ENCODE peak calls at places on chromosomes 13 and 19, in seven cellular contexts. T is HepG2, Q is K562, R is SK-N-SH, K is GM12891, L is GM12878, G is H1. J is an unnamed sample.

GRCh38 chr19:46731007-46731501 is 14.1 kb upstream of the PRKD2 start:
- DNase-seq in T (no peak), Q (peak), R (no peak), K (no peak), L (no peak), G (no peak), J (no peak)

GRCh38 chr13:29684441-29684840 is 89.0 kb upstream of the SLC7A1 start:
- DNase-seq in T (no peak), Q (no peak), R (no peak), K (no peak), L (no peak), G (no peak), J (no peak)

GRCh38 chr13:20869540-20869939 is 33.0 kb downstream of the XPO4 start:
- DNase-seq in T (no peak), Q (no peak), R (peak), K (no peak), L (no peak), G (no peak), J (no peak)

GRCh38 chr13:111789420-111789819 is 277.5 kb upstream of the SOX1 start:
- DNase-seq in T (no peak), Q (no peak), R (no peak), K (no peak), L (no peak), G (peak), J (no peak)

GRCh38 chr19:33293255-33294057 is 8.9 kb downstream of the CEBPA start:
- DNase-seq in T (peak), Q (peak), R (no peak), K (no peak), L (no peak), G (no peak), J (no peak)

GRCh38 chr13:39448831-39449230 is 154.2 kb downstream of the LHFPL6 start:
- DNase-seq in T (no peak), Q (no peak), R (no peak), K (no peak), L (no peak), G (no peak), J (no peak)

GRCh38 chr19:55641376-55642152 is 762 bp downstream of the ZNF580 start:
- DNase-seq in T (no peak), Q (no peak), R (peak), K (no peak), L (no peak), G (no peak), J (no peak)

GRCh38 chr13:110993788-110994187 is 78.9 kb upstream of the ANKRD10 start:
- DNase-seq in T (no peak), Q (no peak), R (no peak), K (no peak), L (no peak), G (no peak), J (no peak)

GRCh38 chr13:43493496-43494000 is 293.2 kb downstream of the ENOX1 start:
- DNase-seq in T (no peak), Q (no peak), R (no peak), K (no peak), L (no peak), G (no peak), J (no peak)

GRCh38 chr13:77477299-77477848 is 58.1 kb upstream of the SCEL start:
- DNase-seq in T (no peak), Q (no peak), R (no peak), K (no peak), L (no peak), G (no peak), J (no peak)

GRCh38 chr13:30671271-30671815 is 53.6 kb downstream of the USPL1 start:
- DNase-seq in T (no peak), Q (no peak), R (no peak), K (no peak), L (no peak), G (no peak), J (no peak)

GRCh38 chr19:33175886-33176669 is 18.1 kb upstream of the LRP3 start:
- DNase-seq in T (peak), Q (no peak), R (peak), K (no peak), L (no peak), G (peak), J (no peak)

GRCh38 chr13:25494708-25495411 is 123.1 kb downstream of the ATP8A2 start:
- DNase-seq in T (no peak), Q (peak), R (no peak), K (no peak), L (no peak), G (no peak), J (no peak)

GRCh38 chr13:40993987-40994386 is 25.1 kb downstream of the ELF1 start:
- DNase-seq in T (no peak), Q (no peak), R (no peak), K (no peak), L (no peak), G (no peak), J (no peak)

GRCh38 chr13:33953203-33953602 is 135.3 kb downstream of the RFC3 start:
- DNase-seq in T (no peak), Q (no peak), R (no peak), K (no peak), L (no peak), G (no peak), J (no peak)

GRCh38 chr13:27038323-27038722 is 133.3 kb downstream of the USP12 start:
- DNase-seq in T (no peak), Q (no peak), R (no peak), K (no peak), L (no peak), G (no peak), J (no peak)

GRCh38 chr13:111404746-111405145 is 84.3 kb downstream of the TEX29 start:
- DNase-seq in T (no peak), Q (no peak), R (no peak), K (no peak), L (no peak), G (no peak), J (no peak)

GRCh38 chr13:66578305-66578704 is 651.8 kb downstream of the PCDH9 start:
- DNase-seq in T (no peak), Q (no peak), R (no peak), K (no peak), L (no peak), G (no peak), J (no peak)

GRCh38 chr13:25981060-25981459 is 70.8 kb downstream of the SHISA2 start:
- DNase-seq in T (no peak), Q (no peak), R (no peak), K (no peak), L (no peak), G (no peak), J (no peak)

GRCh38 chr13:35727881-35728280 is 251.4 kb upstream of the MAB21L1 start:
- DNase-seq in T (no peak), Q (no peak), R (no peak), K (no peak), L (no peak), G (no peak), J (no peak)

GRCh38 chr13:76769238-76769859 is 116.9 kb downstream of the KCTD12 start:
- DNase-seq in T (no peak), Q (no peak), R (no peak), K (no peak), L (no peak), G (no peak), J (no peak)

GRCh38 chr19:30204721-30205120 is 167.5 kb upstream of the ZNF536 start:
- DNase-seq in T (no peak), Q (no peak), R (no peak), K (no peak), L (no peak), G (peak), J (no peak)

GRCh38 chr13:69324109-69324886 is 783.3 kb upstream of the ATXN8OS start:
- DNase-seq in T (peak), Q (no peak), R (peak), K (no peak), L (no peak), G (no peak), J (no peak)

GRCh38 chr19:28711401-28711800 is 501.6 kb downstream of the UQCRFS1 start:
- DNase-seq in T (no peak), Q (no peak), R (no peak), K (no peak), L (no peak), G (no peak), J (no peak)

GRCh38 chr19:18975011-18975410 is 34.0 kb upstream of the HOMER3 start:
- DNase-seq in T (no peak), Q (no peak), R (no peak), K (no peak), L (no peak), G (no peak), J (no peak)

GRCh38 chr13:26558912-26559485 is 1.5 kb downstream of the WASF3 start:
- DNase-seq in T (peak), Q (no peak), R (no peak), K (no peak), L (no peak), G (no peak), J (no peak)

GRCh38 chr13:114065141-114065925 is 67.1 kb downstream of the RASA3 start:
- DNase-seq in T (peak), Q (peak), R (peak), K (no peak), L (no peak), G (peak), J (peak)

GRCh38 chr13:51006067-51006800 is 96.6 kb downstream of the RNASEH2B start:
- DNase-seq in T (peak), Q (no peak), R (no peak), K (no peak), L (no peak), G (no peak), J (no peak)

GRCh38 chr19:4988770-4989251 is 19.9 kb downstream of the KDM4B start:
- DNase-seq in T (no peak), Q (no peak), R (no peak), K (no peak), L (no peak), G (no peak), J (no peak)

GRCh38 chr13:107866666-107867623 is 348.4 kb downstream of the LIG4 start:
- DNase-seq in T (no peak), Q (peak), R (peak), K (no peak), L (no peak), G (peak), J (no peak)

GRCh38 chr19:892243-892996 is 567 bp downstream of the MED16 start:
- DNase-seq in T (no peak), Q (no peak), R (peak), K (peak), L (no peak), G (no peak), J (peak)

GRCh38 chr19:38285567-38285966 is 18.5 kb upstream of the C19orf33 start:
- DNase-seq in T (no peak), Q (no peak), R (no peak), K (no peak), L (no peak), G (no peak), J (no peak)

GRCh38 chr19:7505682-7506384 is 10.1 kb upstream of the ZNF358 start:
- DNase-seq in T (no peak), Q (peak), R (peak), K (peak), L (no peak), G (peak), J (no peak)

GRCh38 chr19:46515879-46516350 is 20.2 kb upstream of the PNMA8B start:
- DNase-seq in T (peak), Q (peak), R (peak), K (no peak), L (no peak), G (peak), J (no peak)

GRCh38 chr13:32314968-32315254 is 252 bp downstream of the ZAR1L start:
- DNase-seq in T (peak), Q (peak), R (peak), K (peak), L (no peak), G (no peak), J (no peak)

GRCh38 chr13:101649490-101650126 is 197.1 kb downstream of the ITGBL1 start:
- DNase-seq in T (no peak), Q (no peak), R (no peak), K (no peak), L (no peak), G (no peak), J (no peak)

GRCh38 chr19:35206379-35206778 is 22.2 kb downstream of the FAM187B start:
- DNase-seq in T (no peak), Q (peak), R (no peak), K (no peak), L (peak), G (peak), J (no peak)

DNA sequence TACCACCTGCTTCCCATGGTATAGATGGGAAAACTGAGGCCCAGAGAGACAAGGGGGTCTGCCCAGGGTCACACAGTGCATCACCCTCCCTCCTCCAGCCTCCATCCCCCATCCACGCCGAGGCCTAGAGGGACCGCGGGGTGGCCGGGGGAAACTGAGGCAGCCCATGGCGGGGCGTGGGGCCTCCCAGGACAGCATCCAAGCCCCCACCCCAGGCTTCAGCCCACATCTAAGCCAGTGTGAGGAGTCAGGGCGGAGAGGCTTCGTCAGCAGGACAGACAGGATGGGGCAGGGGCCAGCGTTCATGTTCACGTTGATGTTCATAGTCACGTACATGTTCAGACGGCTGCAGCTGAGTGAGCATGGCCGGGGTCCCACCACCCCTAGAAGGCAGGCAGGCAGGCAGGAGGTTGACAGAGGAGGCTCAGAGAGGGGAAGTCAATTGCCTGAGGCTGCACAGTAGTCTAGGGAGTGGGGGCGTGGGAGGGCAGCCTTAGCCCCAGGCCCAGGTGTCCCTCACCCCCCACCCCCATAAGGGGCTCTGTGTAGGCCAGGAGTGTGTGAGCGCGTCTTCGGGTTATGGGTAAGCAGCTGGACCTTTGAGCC is 23.3 kb downstream of the SMIM24 start:
- DNase-seq in T (no peak), Q (no peak), R (no peak), K (no peak), L (no peak), G (no peak), J (no peak)
- TF ChIP-seq TAF1 in T (no peak), Q (no peak), R (no peak), K (no peak), L (no peak), G (no peak), J (no peak)

GRCh38 chr13:48852911-48853310 is 122.8 kb upstream of the FNDC3A start:
- DNase-seq in T (no peak), Q (no peak), R (no peak), K (no peak), L (no peak), G (no peak), J (no peak)

GRCh38 chr13:48851707-48852106 is 124.0 kb upstream of the FNDC3A start:
- DNase-seq in T (no peak), Q (no peak), R (no peak), K (no peak), L (no peak), G (no peak), J (no peak)

GRCh38 chr13:48857576-48857975 is 118.1 kb upstream of the FNDC3A start:
- DNase-seq in T (no peak), Q (no peak), R (no peak), K (no peak), L (no peak), G (no peak), J (no peak)

GRCh38 chr13:48849515-48849914 is 126.2 kb upstream of the FNDC3A start:
- DNase-seq in T (no peak), Q (no peak), R (no peak), K (no peak), L (no peak), G (no peak), J (no peak)

DNA sequence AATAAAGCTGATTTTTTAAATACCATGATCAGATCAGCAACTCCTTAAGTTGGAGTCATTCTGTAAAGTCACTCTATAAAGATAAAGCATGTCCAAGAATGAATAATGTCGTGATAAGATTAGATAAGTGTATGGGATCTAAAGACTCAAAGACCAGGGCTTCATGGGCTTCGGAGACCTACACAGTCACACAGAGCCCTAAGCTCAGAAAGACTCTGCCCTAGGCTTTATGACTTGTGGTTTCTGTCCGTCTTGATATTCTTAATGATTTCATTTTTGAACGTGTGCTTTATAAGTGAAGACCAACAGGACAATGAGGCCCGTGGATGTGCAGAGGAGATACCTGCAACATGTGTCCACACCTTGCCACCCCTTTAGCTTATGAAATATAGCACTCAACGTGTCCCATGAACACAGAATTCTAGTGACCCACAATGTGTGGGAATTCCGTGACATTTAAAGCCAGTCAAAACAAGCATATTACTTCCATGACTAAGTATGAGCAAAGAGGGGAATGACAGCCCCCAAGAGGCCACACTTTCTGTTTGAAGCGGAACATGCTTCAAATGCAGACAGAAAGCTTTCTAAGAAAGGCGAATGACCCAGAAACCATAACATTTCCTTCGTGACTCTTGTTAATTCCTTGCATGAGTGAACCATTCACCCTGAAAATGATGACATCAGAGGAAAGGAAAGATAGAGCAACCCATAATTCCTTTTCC is 122.2 kb upstream of the FNDC3A start:
- DNase-seq in T (no peak), Q (no peak), R (no peak), K (no peak), L (no peak), G (no peak), J (no peak)
- TF ChIP-seq TAF1 in T (no peak), Q (no peak), R (no peak), K (no peak), L (no peak), G (no peak), J (no peak)

GRCh38 chr13:61410669-61411297 is 4.9 kb downstream of the PCDH20 start:
- DNase-seq in T (peak), Q (peak), R (peak), K (no peak), L (no peak), G (no peak), J (no peak)
- TF ChIP-seq TAF1 in T (no peak), Q (no peak), R (no peak), K (no peak), L (no peak), G (no peak), J (no peak)

DNA sequence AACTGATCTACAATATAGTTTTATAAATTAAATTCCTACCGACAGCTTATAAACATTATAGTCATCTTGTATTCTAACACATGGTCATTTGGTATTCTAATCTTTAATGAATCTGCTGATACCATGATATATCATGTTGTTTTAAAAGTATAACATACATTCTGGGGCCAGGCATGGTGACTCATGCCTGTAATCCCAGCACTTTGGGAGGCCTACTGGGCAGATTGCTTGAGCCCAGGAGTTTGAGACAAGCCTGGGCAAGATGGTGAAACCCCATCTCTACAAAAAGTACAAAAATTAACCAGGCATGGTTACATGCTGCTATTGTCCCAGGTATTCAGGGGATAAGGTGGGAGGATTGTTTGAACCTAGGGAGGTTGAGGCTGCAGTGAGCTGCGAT is 3.1 kb downstream of the ZNF383 start:
- DNase-seq in T (no peak), Q (no peak), R (no peak), K (no peak), L (no peak), G (no peak), J (no peak)
- TF ChIP-seq TAF1 in T (no peak), Q (no peak), R (no peak), K (no peak), L (no peak), G (no peak), J (no peak)

J was measured in GM12892.